ENCODE peak calls at places on chromosomes 11 and 22, in five cellular contexts. K is A549, W is HepG2, D is GM12878, J is K562. Q is an unnamed sample.

GRCh38 chr22:36086170-36086490 is 57.5 kb upstream of the RBFOX2 start:
- DNase-seq in W (no peak), K (no peak), D (no peak), J (peak), Q (peak)

GRCh38 chr22:24380220-24381218 is 46.9 kb upstream of the ADORA2A start:
- DNase-seq in J (no peak), D (no peak), W (no peak), K (no peak), Q (no peak)

GRCh38 chr11:44112083-44112865 is 16.8 kb downstream of the EXT2 start:
- DNase-seq in K (no peak), W (no peak), D (no peak), J (no peak), Q (no peak)

GRCh38 chr11:111422494-111423249 is 43.6 kb upstream of the POU2AF1 start:
- DNase-seq in W (peak), K (peak), D (no peak), J (peak), Q (peak)

GRCh38 chr11:89293966-89294679 is 116.4 kb downstream of the TYR start:
- DNase-seq in K (no peak), W (no peak), D (no peak), J (no peak), Q (peak)

GRCh38 chr22:18078329-18079041 is 695 bp downstream of the PEX26 start:
- DNase-seq in K (peak), D (no peak), W (peak), J (peak), Q (peak)

GRCh38 chr11:35009191-35009940 is 92.9 kb downstream of the PDHX start:
- DNase-seq in K (peak), W (peak), J (no peak), D (no peak), Q (no peak)

GRCh38 chr22:39117585-39118191 is 20.6 kb downstream of the APOBEC3H start:
- DNase-seq in J (peak), D (peak), W (peak), K (peak), Q (peak)

GRCh38 chr11:32400196-32400595 is 35.1 kb downstream of the WT1 start:
- DNase-seq in K (no peak), D (no peak), W (no peak), J (peak), Q (peak)

DNA sequence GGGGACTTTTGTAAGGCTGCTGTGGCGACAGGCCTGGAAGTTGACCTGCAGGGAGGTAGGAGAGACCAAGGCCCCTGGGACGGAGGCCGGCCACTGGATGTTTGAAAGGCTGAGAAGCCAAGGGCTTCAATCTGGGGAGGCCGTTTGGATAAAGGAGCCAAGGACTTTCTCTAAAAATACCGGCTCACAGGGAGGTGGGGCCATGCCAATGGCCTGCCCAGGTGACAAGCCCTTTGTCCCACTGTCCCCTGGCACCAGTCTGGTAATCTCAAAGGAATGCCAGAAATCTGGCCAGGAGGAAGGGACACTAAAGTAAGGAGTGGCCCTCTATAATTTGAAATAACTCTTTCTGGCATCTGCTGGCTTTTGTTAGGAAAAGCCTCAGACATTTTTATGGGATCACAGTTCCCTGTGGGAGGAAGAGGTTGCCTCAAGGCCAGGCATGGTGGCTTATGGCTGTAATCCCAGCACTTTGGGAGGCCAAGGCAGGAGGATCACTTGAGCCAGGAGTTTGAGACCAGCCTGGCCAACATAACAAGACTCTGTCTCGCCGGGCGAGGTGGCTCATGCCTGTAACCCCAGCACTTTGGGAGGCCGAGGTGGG is 1.9 kb upstream of the CHKA start:
- DNase-seq in W (peak), K (no peak), J (no peak), D (no peak), Q (peak)
- H3K27ac ChIP-seq in W (peak), K (peak), J (no peak), D (no peak), Q (peak)

GRCh38 chr22:31039393-31039792 is 41.7 kb upstream of the SMTN start:
- DNase-seq in J (no peak), W (peak), K (no peak), D (no peak), Q (no peak)

GRCh38 chr22:31036671-31037550 is 44.2 kb upstream of the SMTN start:
- DNase-seq in K (no peak), J (no peak), D (no peak), W (no peak), Q (no peak)

GRCh38 chr22:31040542-31041398 is 40.3 kb upstream of the SMTN start:
- DNase-seq in J (no peak), K (no peak), D (no peak), W (no peak), Q (no peak)

GRCh38 chr22:31044262-31044861 is 36.8 kb upstream of the SMTN start:
- DNase-seq in K (no peak), W (peak), D (no peak), J (no peak), Q (no peak)

DNA sequence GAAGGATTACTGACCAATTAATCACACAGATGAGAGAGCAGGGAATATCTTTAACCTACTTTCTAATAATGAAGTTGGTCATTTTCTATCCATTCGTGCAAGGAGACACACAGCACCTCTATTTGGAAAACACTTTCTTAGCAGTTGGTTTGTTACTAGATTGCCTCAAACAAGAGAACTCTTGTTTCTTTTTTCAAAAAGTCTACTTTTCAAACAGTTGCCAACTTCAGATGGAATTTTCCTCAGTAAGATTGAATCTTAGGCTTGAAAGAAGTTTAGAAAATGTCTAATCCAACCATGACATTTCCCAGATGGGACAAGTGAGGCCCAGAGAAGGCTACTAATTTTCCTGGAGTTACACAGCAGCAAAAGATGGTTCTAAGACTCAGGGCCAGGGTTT is 42.4 kb upstream of the SMTN start:
- DNase-seq in K (no peak), W (no peak), D (no peak), J (no peak), Q (no peak)
- H3K4me3 ChIP-seq in K (no peak), W (no peak), D (no peak), J (no peak), Q (no peak)

DNA sequence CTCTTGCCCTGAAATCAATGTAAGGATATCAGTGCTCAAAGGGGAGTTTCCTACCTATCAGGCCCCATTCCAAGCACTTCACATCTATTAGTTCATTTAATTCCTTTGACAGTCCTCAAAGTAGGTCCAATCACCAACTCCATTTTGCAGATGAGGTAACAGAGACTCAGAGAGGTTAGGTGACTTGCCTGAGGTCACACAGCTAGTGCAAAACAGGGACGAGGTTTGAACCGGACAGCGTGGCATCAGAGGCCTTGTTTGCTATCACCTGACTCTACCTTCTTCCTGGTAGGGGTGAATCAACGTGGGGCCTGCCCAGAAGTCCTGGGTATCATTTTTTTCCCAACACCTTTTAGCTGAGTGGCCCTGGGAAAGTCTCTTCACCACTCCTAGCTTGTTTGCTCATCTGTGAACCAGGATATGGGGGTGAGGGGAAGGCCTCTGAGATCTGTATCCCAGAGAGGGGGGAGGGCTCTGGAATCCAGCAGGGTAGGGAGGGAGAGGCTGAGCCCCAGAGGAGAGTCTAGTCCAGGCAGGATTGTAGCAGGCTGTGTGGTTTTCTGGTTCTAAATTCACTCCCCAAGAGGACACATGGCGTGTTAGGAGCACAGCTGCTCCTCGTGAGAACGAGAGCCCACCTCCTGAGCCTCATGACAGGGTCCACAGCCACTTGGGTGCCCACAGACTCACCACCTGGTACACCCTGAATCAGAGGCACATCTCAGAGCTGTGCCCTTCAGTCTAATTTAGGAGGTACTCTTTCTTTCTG is 174.7 kb downstream of the MN1 start:
- DNase-seq in D (no peak), W (peak), K (no peak), J (no peak), Q (no peak)
- TF ChIP-seq JUNB in D (no peak), W (no peak), K (no peak), J (no peak), Q (no peak)

GRCh38 chr11:57341250-57341808 is 3.2 kb downstream of the P2RX3 start:
- DNase-seq in D (no peak), K (no peak), W (no peak), J (no peak), Q (no peak)
- H3K27ac ChIP-seq in D (no peak), K (no peak), W (no peak), J (no peak), Q (no peak)

DNA sequence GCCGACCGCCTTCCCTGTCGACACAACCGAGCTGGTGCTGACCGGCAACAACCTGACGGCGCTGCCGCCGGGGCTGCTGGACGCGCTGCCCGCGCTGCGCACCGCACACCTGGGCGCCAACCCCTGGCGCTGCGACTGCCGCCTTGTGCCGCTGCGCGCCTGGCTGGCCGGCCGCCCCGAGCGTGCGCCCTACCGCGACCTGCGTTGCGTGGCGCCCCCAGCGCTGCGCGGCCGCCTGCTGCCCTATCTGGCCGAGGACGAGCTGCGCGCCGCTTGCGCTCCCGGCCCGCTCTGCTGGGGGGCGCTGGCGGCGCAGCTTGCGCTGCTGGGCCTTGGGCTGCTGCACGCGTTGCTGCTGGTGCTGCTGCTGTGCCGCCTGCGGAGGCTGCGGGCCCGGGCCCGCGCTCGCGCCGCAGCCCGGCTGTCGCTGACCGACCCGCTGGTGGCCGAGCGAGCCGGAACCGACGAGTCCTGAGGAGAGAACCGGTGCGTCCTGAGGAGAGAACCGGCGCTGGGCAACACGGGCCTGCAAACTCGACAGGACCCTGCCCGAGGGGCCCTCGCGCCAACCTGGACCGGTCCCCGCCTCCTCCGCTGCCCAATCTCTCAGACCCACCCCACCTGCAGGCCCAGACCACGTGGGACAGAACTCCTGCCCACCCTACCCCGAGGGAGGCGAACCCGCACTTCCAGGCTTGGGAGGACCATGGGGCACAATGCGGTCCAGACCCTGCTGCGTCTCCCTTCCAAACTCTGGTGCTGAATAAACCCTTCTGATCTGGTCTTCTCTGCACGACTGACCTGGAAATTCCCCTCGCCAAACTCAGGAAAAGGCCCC is 870 bp downstream of the GP1BB start:
- DNase-seq in K (no peak), J (peak), W (peak), D (no peak), Q (peak)
- H3K4me3 ChIP-seq in K (peak), J (peak), W (peak), D (no peak), Q (peak)

DNA sequence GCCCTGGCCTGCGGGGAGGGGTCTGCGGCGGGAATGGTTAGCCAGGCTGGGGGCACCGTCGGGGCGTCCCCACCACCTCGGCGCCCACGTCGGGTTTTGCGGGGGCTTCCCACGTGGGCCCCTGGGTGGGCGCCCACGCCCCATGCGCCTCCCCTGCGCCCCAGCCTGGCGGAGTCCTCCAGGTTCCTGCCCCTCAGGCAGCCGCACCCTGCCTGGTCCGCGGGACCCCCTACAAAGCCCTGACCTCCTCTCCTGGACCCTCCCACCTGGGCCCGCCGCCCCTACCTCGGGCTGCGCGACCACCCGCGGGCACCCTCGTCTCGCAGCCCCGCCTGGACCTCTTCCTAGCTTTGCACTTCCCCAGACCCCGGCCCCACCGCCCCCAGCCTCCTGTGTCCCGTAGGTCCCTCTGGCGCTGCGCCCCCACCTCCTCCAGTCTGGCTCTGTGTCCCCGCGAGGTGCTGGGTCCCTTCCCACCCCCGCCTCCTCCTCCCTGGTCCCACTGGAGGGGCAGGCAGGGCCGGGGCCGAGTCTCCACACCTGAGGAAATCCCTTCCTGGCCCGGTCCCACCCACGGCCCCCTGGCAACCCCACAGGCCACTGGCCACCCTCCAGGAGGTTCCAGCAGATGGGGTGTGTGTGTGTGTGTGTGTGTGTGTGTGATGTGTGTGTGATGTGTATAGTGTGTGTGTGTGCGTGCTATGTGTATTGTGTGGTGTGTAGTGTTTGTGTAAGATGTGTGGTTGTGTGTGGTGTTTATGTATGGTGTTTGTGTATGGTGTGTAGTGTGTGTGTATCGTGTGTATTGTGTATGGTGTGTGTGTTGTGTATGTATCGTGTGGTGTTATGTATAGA is 11.8 kb downstream of the PIM3 start:
- DNase-seq in W (no peak), K (no peak), J (no peak), D (no peak), Q (no peak)
- TF ChIP-seq JUNB in W (no peak), K (no peak), J (no peak), D (no peak), Q (no peak)

DNA sequence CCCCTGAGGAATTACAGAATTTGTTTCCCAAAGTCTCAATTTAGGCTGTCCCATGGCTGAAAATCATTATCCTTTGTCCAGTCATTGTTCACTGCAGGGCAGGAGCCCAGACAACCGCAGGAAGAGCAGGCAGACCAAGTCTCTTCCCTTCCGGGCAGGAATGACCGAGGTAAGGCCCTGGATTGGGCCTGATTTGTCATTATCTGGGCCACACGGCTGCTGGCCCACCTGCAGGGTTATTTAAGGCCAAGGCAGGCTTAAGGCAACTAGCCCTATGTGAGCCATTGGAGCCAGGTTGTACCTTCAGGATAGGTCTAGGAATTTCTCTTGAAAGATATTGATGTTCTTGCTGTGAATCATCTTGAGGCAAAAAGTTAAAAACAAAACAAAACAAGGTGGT is 9.7 kb upstream of the IL10RA start:
- DNase-seq in K (no peak), W (no peak), J (no peak), D (no peak), Q (no peak)
- H3K27ac ChIP-seq in K (no peak), W (no peak), J (no peak), D (no peak), Q (no peak)

GRCh38 chr22:19713650-19714319 is 518 bp upstream of the SEPTIN5 start:
- DNase-seq in W (no peak), J (no peak), D (no peak), K (no peak), Q (peak)
- H3K4me3 ChIP-seq in W (peak), J (peak), D (no peak), K (peak), Q (peak)

GRCh38 chr11:79304599-79305212 is 136.1 kb downstream of the TENM4 start:
- DNase-seq in J (no peak), K (no peak), D (no peak), W (no peak), Q (no peak)
- TF ChIP-seq JUNB in J (no peak), K (no peak), D (no peak), W (no peak), Q (no peak)

GRCh38 chr11:9692696-9693095 is 28.8 kb downstream of the SWAP70 start:
- DNase-seq in D (no peak), J (no peak), W (no peak), K (no peak), Q (no peak)
- H3K27ac ChIP-seq in D (peak), J (no peak), W (no peak), K (no peak), Q (peak)

Q was measured in GM23338.